ENCODE peak calls at places on chromosomes 3 and 15, in ten cellular contexts. T is Calu3, F is fibroblast of mammary gland, Q is A549, D is GM13977, O is breast epithelium, R is IMR-90, Z is fibroblast of the aortic adventitia, V is CD14-positive monocyte, A is mesothelial cell of epicardium. M is an unnamed sample.

GRCh38 chr15:29822100-29822684 is at the start of gene TJP1:
- DNase-seq in O (peak; percentile 55), Z (peak; percentile 62), D (no peak), V (no peak), A (peak; percentile 80), Q (peak; percentile 84), R (peak; percentile 74), F (peak; percentile 58), T (peak; percentile 69), M (no peak)

GRCh38 chr3:173988912-173989311 is 591.4 kb downstream of the NLGN1 start:
- DNase-seq in Q (no peak), R (no peak), F (no peak), O (no peak), V (no peak), Z (peak; percentile 13), D (no peak), T (no peak), A (no peak), M (no peak)

GRCh38 chr3:4744405-4745239 is 234.6 kb upstream of the BHLHE40 start:
- DNase-seq in V (no peak), Z (peak; percentile 66), F (peak; percentile 65), T (no peak), Q (peak; percentile 97), O (no peak), A (no peak), R (peak; percentile 82), D (no peak), M (no peak)

GRCh38 chr3:170622369-170623159 is 36.7 kb upstream of the SLC7A14 start:
- DNase-seq in V (no peak), Z (peak; percentile 93), F (peak; percentile 99), R (peak; percentile 99), Q (no peak), T (no peak), A (no peak), O (no peak), D (no peak), M (peak; percentile 18)

GRCh38 chr3:33131328-33132018 is 17.7 kb downstream of the CRTAP start:
- DNase-seq in D (peak; percentile 72), A (no peak), T (peak; percentile 56), V (no peak), Z (peak; percentile 85), O (no peak), Q (peak; percentile 67), F (peak; percentile 72), R (peak; percentile 70), M (peak; percentile 64)

GRCh38 chr15:51600114-51600513 is 22.5 kb downstream of the DMXL2 start:
- DNase-seq in T (peak; percentile 18), O (no peak), V (peak; percentile 61), A (no peak), R (peak; percentile 43), Q (no peak), D (no peak), F (peak; percentile 57), Z (peak; percentile 9), M (no peak)

GRCh38 chr3:183502782-183503181 is 52.7 kb downstream of the KLHL6 start:
- DNase-seq in F (no peak), A (no peak), D (no peak), O (no peak), Z (peak; percentile 13), Q (peak; percentile 14), V (no peak), R (no peak), T (no peak), M (no peak)

GRCh38 chr3:146326875-146327543 is 76.1 kb upstream of the PLSCR4 start:
- DNase-seq in F (peak; percentile 83), R (peak; percentile 82), O (no peak), D (peak; percentile 12), T (peak; percentile 55), Z (peak; percentile 88), V (no peak), Q (peak; percentile 66), A (no peak), M (no peak)

GRCh38 chr3:11212301-11212613 is 58.0 kb downstream of the HRH1 start:
- DNase-seq in D (no peak), V (no peak), R (peak; percentile 76), Z (peak; percentile 68), T (no peak), A (no peak), O (no peak), Q (no peak), F (peak; percentile 72), M (no peak)

DNA sequence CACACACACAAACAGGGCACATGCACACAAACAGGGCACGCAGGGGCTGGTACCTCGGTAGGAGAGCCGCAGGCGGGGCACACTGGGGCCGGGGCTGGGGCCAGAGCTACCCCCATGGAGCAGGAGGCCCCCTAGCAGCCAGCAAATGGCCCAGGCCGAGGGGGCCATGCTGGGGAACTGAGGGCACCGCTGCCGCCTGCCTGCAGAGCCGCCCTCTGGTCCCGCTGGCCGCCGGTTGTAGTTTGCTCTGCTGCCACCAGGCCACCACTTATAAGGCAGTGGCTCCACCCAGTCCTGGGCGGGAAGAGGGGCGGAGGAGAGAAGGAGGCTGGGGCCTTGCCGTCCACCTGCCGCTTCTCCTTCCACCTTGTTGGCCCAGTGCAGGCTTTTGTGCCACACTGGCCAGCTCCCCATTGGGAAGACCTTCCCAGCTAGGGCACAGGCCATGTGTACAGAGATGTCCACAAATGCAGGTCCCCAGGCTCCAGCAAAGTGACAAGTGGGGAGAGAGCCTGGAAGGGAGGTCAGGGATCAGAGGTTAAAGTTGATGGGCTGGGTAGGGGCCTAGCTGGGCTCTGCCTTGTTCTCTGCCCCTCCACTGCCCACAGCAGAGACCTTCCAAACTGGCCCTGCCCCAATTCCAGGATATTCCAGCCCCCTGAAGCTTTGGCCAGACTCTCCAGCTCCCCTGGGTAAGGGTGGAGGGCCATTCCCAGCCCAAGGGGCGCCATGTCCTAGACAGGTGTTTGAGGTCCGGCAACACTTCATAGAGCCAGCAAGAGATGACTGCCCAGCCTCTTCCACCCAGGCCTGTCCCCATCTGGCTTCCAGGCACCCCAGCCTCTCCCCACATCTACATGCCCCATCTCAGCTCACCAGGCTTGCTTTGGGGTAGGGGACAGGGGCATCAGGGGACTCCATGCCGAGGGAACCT is at the start of gene SEMA3G:
- DNase-seq in D (peak; percentile 84), A (no peak), Q (peak; percentile 72), F (peak; percentile 26), O (peak; percentile 70), R (peak; percentile 34), V (peak; percentile 74), T (peak; percentile 85), Z (peak; percentile 34), M (no peak)
- TF ChIP-seq CTCF in D (peak; percentile 35), A (peak; percentile 54), Q (no peak), F (no peak), O (peak; percentile 74), R (peak; percentile 50), V (peak; percentile 70), T (peak; percentile 37), Z (peak; percentile 63), M (no peak)

GRCh38 chr3:128485283-128486156 is 7.5 kb downstream of the GATA2 start:
- DNase-seq in O (no peak), A (no peak), T (no peak), Q (no peak), Z (no peak), D (no peak), V (no peak), F (no peak), R (no peak), M (no peak)

GRCh38 chr3:128487538-128487812 is 5.5 kb downstream of the GATA2 start:
- DNase-seq in V (no peak), D (no peak), R (no peak), O (no peak), T (no peak), Q (no peak), A (no peak), Z (no peak), F (no peak), M (no peak)

GRCh38 chr3:128486157-128486691 is 6.8 kb downstream of the GATA2 start:
- DNase-seq in A (no peak), R (no peak), Q (no peak), V (no peak), T (no peak), O (no peak), Z (no peak), F (no peak), D (no peak), M (no peak)

GRCh38 chr3:128487813-128488635 is 5.0 kb downstream of the GATA2 start:
- DNase-seq in V (no peak), A (peak; percentile 77), F (peak; percentile 65), T (peak; percentile 96), Z (peak; percentile 88), R (peak; percentile 87), O (peak; percentile 56), D (peak; percentile 82), Q (peak; percentile 83), M (peak; percentile 86)

GRCh38 chr3:128486692-128487537 is 6.1 kb downstream of the GATA2 start:
- DNase-seq in A (no peak), F (no peak), T (peak; percentile 63), D (no peak), V (no peak), R (peak; percentile 41), Z (peak; percentile 39), O (no peak), Q (peak; percentile 22), M (no peak)
- TF ChIP-seq CTCF in A (no peak), F (no peak), T (no peak), D (no peak), V (no peak), R (no peak), Z (no peak), O (no peak), Q (no peak), M (no peak)

GRCh38 chr15:36498401-36498800 is 81.0 kb upstream of the CDIN1 start:
- DNase-seq in D (no peak), F (no peak), Z (no peak), T (no peak), O (no peak), V (no peak), Q (no peak), R (no peak), A (no peak), M (no peak)

GRCh38 chr15:36497903-36498302 is 81.5 kb upstream of the CDIN1 start:
- DNase-seq in T (no peak), O (no peak), R (no peak), Z (no peak), Q (no peak), D (no peak), V (no peak), F (no peak), A (no peak), M (no peak)

GRCh38 chr15:36498922-36499321 is 80.5 kb upstream of the CDIN1 start:
- DNase-seq in A (no peak), F (no peak), Q (no peak), R (no peak), Z (no peak), O (no peak), T (no peak), D (no peak), V (no peak), M (no peak)

GRCh38 chr15:36501063-36501678 is 78.3 kb upstream of the CDIN1 start:
- DNase-seq in Q (peak; percentile 78), Z (peak; percentile 83), F (peak; percentile 84), T (peak; percentile 7), V (no peak), R (peak; percentile 79), O (no peak), D (peak; percentile 42), A (no peak), M (no peak)

GRCh38 chr15:36499751-36500389 is 79.6 kb upstream of the CDIN1 start:
- DNase-seq in O (no peak), A (no peak), Q (no peak), V (no peak), T (no peak), R (peak; percentile 20), Z (peak; percentile 57), D (no peak), F (no peak), M (no peak)
- TF ChIP-seq CTCF in O (no peak), A (no peak), Q (no peak), V (no peak), T (no peak), R (no peak), Z (no peak), D (no peak), F (no peak), M (no peak)

GRCh38 chr15:65409284-65409631 is 13.5 kb downstream of the IGDCC4 start:
- DNase-seq in Z (peak; percentile 89), F (peak; percentile 100), Q (no peak), O (no peak), V (no peak), T (no peak), R (peak; percentile 99), A (no peak), D (no peak), M (no peak)
- TF ChIP-seq CTCF in Z (peak; percentile 11), F (peak; percentile 9), Q (no peak), O (no peak), V (no peak), T (no peak), R (peak; percentile 24), A (no peak), D (no peak), M (no peak)

M was measured in D721Med.